ENCODE peak calls at places on chromosomes 7 and 10, in four cellular contexts. L, H, N and A are unnamed samples.

GRCh38 chr7:68440870-68441269 is 1157.4 kb upstream of the AUTS2 start:
- DNase-seq in L (no peak), H (no peak), N (peak; percentile 1), A (no peak)

GRCh38 chr10:85262992-85263391 is 934.6 kb downstream of the CCSER2 start:
- DNase-seq in L (no peak), H (peak; percentile 59), N (no peak), A (no peak)

GRCh38 chr10:43689618-43689954 is 40.9 kb upstream of the ZNF32 start:
- DNase-seq in L (peak; percentile 49), H (no peak), N (peak; percentile 46), A (peak; percentile 42)

GRCh38 chr7:149281508-149282330 is 19.7 kb downstream of the ZNF783 start:
- DNase-seq in L (no peak), H (no peak), N (no peak), A (no peak)

GRCh38 chr7:140540142-140540777 is 61.0 kb upstream of the MKRN1 start:
- DNase-seq in L (no peak), H (no peak), N (no peak), A (no peak)

GRCh38 chr10:28737096-28737495 is 59.8 kb downstream of the BAMBI start:
- DNase-seq in L (no peak), H (no peak), N (no peak), A (no peak)

GRCh38 chr7:45401851-45402250 is 172.3 kb upstream of the ADCY1 start:
- DNase-seq in L (no peak), H (no peak), N (no peak), A (peak; percentile 38)

GRCh38 chr10:75245354-75246001 is 9.7 kb upstream of the COMTD1 start:
- DNase-seq in L (no peak), H (no peak), N (no peak), A (no peak)

GRCh38 chr7:140005754-140006503 is 56.8 kb downstream of the PARP12 start:
- DNase-seq in L (peak; percentile 56), H (peak; percentile 12), N (peak; percentile 84), A (peak; percentile 24)

GRCh38 chr7:29281782-29282541 is 87.4 kb downstream of the CHN2 start:
- DNase-seq in L (peak; percentile 66), H (peak; percentile 83), N (peak; percentile 12), A (peak; percentile 82)

GRCh38 chr10:7409045-7409731 is 1.6 kb downstream of the SFMBT2 start:
- DNase-seq in L (peak; percentile 14), H (no peak), N (peak; percentile 71), A (peak; percentile 16)

GRCh38 chr10:117217196-117217761 is 20.0 kb downstream of the KCNK18 start:
- DNase-seq in L (no peak), H (no peak), N (no peak), A (no peak)

GRCh38 chr7:29920491-29920890 is 69.1 kb downstream of the SCRN1 start:
- DNase-seq in L (no peak), H (no peak), N (no peak), A (no peak)

GRCh38 chr7:95433952-95434351 is 876 bp downstream of the PON2 start:
- DNase-seq in L (no peak), H (no peak), N (no peak), A (no peak)
- H3K4me3 ChIP-seq in L (peak overlapping the region; percentile 60), H (peak overlapping the region; percentile 70), N (peak overlapping the region; percentile 61), A (peak overlapping the region; percentile 63)

DNA sequence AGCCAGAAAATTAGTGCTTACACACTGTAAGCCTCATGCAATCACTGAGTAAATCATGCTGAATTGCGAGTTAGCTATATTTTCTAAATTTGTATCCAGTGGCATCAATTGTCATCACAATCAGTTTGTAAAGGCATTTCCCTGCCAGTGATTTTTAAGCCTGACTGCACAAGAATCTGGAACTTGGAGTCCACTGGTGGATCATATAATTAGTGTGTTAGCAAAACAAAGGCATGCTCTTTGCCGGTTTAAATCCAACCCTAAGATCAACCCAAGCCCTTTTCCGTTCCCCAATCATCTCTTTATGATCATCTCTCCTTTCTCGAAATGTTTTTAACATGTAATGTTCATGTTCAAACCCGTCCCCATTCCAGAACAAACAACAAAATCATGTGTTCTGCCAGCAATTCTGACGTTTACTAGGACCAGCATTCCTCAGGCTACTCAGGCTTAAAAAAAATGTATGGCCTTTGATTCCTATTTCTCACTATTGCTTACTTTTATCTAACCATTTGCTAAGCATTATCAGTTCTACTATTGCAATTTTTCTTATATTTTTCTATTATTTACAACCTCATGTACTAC is 649.2 kb downstream of the SORCS1 start:
- DNase-seq in L (no peak), H (peak; percentile 75), N (no peak), A (no peak)
- TF ChIP-seq CTCF in L (no peak), H (no peak), N (no peak), A (no peak)

GRCh38 chr7:23369695-23370404 is 70.7 kb downstream of the MALSU1 start:
- DNase-seq in L (no peak), H (no peak), N (peak; percentile 43), A (no peak)

GRCh38 chr7:23369100-23369499 is 70.0 kb downstream of the MALSU1 start:
- DNase-seq in L (no peak), H (no peak), N (no peak), A (no peak)

GRCh38 chr7:23372671-23373070 is 73.5 kb downstream of the MALSU1 start:
- DNase-seq in L (no peak), H (no peak), N (no peak), A (no peak)

GRCh38 chr7:23377134-23377533 is 78.0 kb downstream of the MALSU1 start:
- DNase-seq in L (peak; percentile 58), H (peak; percentile 87), N (no peak), A (peak; percentile 68)

GRCh38 chr7:23373151-23374004 is 74.2 kb downstream of the MALSU1 start:
- DNase-seq in L (peak; percentile 47), H (peak; percentile 38), N (no peak), A (peak; percentile 66)
- H3K4me3 ChIP-seq in L (no peak overlapping the region), H (no peak overlapping the region), N (no peak overlapping the region), A (no peak overlapping the region)

DNA sequence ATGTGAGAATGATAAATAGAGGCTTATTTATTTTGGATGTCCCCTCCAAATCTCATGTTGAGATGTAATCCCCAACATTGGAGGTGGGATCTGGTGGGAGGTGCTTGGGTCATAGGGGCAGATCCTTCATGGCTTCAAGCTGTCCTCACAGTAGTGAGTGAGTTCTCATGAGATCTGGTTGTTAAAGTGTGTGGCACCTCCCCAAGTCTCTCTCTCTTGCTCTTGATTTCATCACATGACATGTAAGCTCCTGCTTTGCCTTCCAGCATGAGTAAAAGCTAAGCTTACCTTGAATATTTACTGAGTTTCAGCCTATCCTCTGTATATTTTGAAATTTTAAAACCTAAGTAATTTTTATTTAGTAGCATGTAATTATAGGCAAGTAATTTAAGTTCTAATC is 444.9 kb downstream of the ARL4A start:
- DNase-seq in L (no peak), H (no peak), N (no peak), A (no peak)
- TF ChIP-seq CTCF in L (no peak), H (no peak), N (no peak), A (no peak)

GRCh38 chr10:12689893-12690292 is 311.6 kb downstream of the CCDC3 start:
- DNase-seq in L (no peak), H (no peak), N (no peak), A (no peak)

GRCh38 chr10:12687996-12688395 is 313.5 kb downstream of the CCDC3 start:
- DNase-seq in L (no peak), H (peak; percentile 78), N (no peak), A (no peak)

GRCh38 chr10:12685261-12685861 is 316.2 kb downstream of the CCDC3 start:
- DNase-seq in L (no peak), H (no peak), N (no peak), A (no peak)

GRCh38 chr10:12684784-12685183 is 316.7 kb downstream of the CCDC3 start:
- DNase-seq in L (no peak), H (no peak), N (no peak), A (no peak)

DNA sequence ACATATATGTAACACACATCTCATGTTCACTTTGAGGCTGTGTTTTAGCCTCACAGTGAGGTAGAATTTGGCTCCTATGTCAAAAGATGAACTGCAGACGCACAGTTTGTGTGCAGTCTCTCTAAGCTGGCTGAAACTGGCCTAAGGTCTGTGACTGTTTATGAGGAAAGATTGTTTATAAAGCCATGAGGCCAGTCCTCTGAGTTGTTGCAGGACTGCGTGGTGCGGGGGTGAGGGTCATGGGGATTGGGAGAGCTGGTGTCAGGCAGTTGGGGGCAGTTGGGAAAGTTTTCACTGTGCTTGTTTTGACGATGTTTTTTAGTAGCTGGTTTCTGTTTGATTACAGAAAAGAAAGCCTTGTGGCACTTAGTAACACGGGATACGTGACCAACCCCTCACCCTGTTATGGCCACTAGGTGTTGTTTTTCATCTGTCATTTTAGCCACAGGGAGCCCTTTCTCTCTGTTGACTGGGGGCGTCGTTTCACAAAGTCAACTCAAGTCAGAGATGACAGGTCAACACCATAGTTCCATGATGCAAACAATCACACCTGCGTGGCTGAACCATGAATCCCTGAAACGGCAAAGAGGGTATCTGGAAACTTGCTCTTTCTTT is 310.9 kb downstream of the CCDC3 start:
- DNase-seq in L (no peak), H (no peak), N (no peak), A (no peak)
- H3K4me3 ChIP-seq in L (no peak overlapping the region), H (no peak overlapping the region), N (no peak overlapping the region), A (no peak overlapping the region)

GRCh38 chr7:24881622-24882021 is 98.4 kb downstream of the OSBPL3 start:
- DNase-seq in L (no peak), H (no peak), N (no peak), A (no peak)
- TF ChIP-seq CTCF in L (peak; percentile 14), H (peak; percentile 13), N (peak; percentile 39), A (peak; percentile 4)

GRCh38 chr7:128937271-128937646 is 468 bp upstream of the IRF5 start:
- DNase-seq in L (no peak), H (no peak), N (no peak), A (no peak)
- H3K4me3 ChIP-seq in L (no peak overlapping the region), H (peak overlapping the region; percentile 64), N (no peak overlapping the region), A (no peak overlapping the region)

DNA sequence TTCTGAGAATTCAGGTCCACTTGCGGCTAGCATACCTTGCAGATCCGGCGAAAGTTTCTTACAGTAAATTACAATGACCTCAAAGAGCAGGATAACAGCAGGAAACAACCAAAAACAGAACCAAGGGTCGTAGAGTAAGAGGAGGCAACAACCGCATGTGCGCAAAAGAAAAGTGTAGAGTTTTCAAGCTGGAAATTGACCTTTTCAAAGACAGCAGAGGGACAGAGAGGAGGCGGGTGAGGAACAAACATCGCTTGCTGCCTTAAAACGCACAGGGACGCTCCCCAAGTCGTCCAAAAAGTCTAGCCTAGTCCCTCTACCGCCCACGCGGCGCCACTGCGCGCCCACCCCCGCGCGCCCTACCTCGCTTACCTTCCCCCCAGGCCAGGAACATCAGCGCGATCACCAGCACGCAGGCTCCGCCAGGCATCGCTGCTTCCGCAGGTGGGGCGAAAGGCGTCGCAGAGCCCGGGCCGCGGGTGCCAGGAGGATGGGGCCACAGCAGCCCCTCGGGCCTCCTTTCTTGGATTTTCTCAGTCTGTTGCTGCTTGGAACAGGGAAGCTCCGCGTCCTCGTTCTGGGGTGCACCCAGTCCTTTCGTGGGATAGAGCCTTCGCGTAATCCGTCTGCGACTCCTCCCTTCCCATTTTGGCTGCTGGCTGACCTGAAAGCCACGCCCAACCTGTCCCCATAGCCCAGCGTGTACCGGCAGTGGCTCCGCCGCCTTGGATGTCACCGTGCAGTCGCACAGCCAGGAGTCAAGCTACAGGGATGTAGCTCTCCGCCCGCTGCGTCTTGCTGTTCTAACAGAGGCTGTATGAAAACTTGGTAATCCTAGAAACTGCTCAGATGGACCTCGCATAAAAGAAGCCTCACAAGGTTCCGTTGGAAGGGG is at the start of gene VWDE:
- DNase-seq in L (peak; percentile 8), H (peak; percentile 30), N (peak; percentile 96), A (peak; percentile 10)
- TF ChIP-seq CTCF in L (no peak), H (peak; percentile 9), N (peak; percentile 58), A (no peak)